ENCODE peak calls at places on chromosomes 3 and 15, in six cellular contexts. A, M, G, X, D and U are unnamed samples.

GRCh38 chr3:163490119-163490518 is 1588.2 kb downstream of the SI start:
- DNase-seq in G (peak), A (peak), M (peak), X (no peak), D (no peak), U (no peak)

GRCh38 chr3:56811545-56812202 is 9.9 kb upstream of the ARHGEF3 start:
- DNase-seq in G (no peak), A (no peak), X (no peak), D (no peak), M (no peak), U (no peak)

GRCh38 chr3:88824646-88825303 is 282.6 kb upstream of the EPHA3 start:
- DNase-seq in X (no peak), M (no peak), G (no peak), D (no peak), A (no peak), U (no peak)

GRCh38 chr3:43691120-43692002 is 623 bp downstream of the ABHD5 start:
- DNase-seq in D (peak), A (no peak), M (peak), X (peak), G (peak), U (peak)

GRCh38 chr3:38582941-38583645 is 66.4 kb downstream of the SCN5A start:
- DNase-seq in D (no peak), A (no peak), M (no peak), X (no peak), G (no peak), U (no peak)

GRCh38 chr3:62475940-62476339 is 102.6 kb upstream of the FEZF2 start:
- DNase-seq in A (no peak), X (no peak), G (no peak), D (no peak), M (no peak), U (no peak)

GRCh38 chr15:75036269-75036668 is 12.9 kb downstream of the PPCDC start:
- DNase-seq in M (no peak), G (no peak), X (no peak), D (no peak), A (peak), U (no peak)

GRCh38 chr3:8637348-8637747 is 7.2 kb downstream of the SSUH2 start:
- DNase-seq in A (no peak), D (no peak), M (no peak), X (no peak), G (no peak), U (no peak)

GRCh38 chr3:172315401-172316091 is 132.7 kb downstream of the GHSR start:
- DNase-seq in X (no peak), D (peak), M (no peak), A (peak), G (peak), U (peak)

GRCh38 chr15:77909131-77909940 is 168.2 kb downstream of the TBC1D2B start:
- DNase-seq in D (no peak), A (no peak), X (no peak), M (no peak), G (no peak), U (no peak)

GRCh38 chr15:86555939-86556725 is 476.5 kb downstream of the AGBL1 start:
- DNase-seq in A (no peak), G (no peak), X (no peak), M (no peak), D (no peak), U (no peak)

GRCh38 chr3:113231827-113232253 is 20.5 kb downstream of the BOC start:
- DNase-seq in A (peak), G (peak), D (no peak), M (no peak), X (no peak), U (no peak)

GRCh38 chr15:74365619-74366445 is 1.6 kb downstream of the CYP11A1 start:
- DNase-seq in M (no peak), D (peak), A (no peak), G (peak), X (peak), U (no peak)

GRCh38 chr3:61526307-61526706 is 35.1 kb upstream of the PTPRG start:
- DNase-seq in A (no peak), M (no peak), X (no peak), G (no peak), D (no peak), U (no peak)

GRCh38 chr15:27797765-27798164 is 301.4 kb downstream of the OCA2 start:
- DNase-seq in G (no peak), M (no peak), D (no peak), A (no peak), X (no peak), U (no peak)

GRCh38 chr3:99023590-99024192 is 122.2 kb upstream of the DCBLD2 start:
- DNase-seq in G (no peak), A (no peak), M (peak), D (no peak), X (no peak), U (no peak)

GRCh38 chr3:32990116-32990515 is 38.7 kb downstream of the CCR4 start:
- DNase-seq in A (no peak), X (no peak), M (no peak), G (no peak), D (no peak), U (no peak)

GRCh38 chr3:28467414-28467813 is 118.8 kb upstream of the AZI2 start:
- DNase-seq in D (no peak), M (no peak), A (no peak), X (no peak), G (no peak), U (no peak)

GRCh38 chr15:47374222-47374621 is 343.1 kb upstream of the SEMA6D start:
- DNase-seq in A (no peak), D (no peak), M (no peak), X (no peak), G (no peak), U (no peak)

GRCh38 chr3:153396581-153396980 is 234.6 kb downstream of the RAP2B start:
- DNase-seq in G (no peak), X (no peak), M (no peak), A (no peak), D (no peak), U (no peak)

GRCh38 chr15:80404057-80404718 is at the start of gene ARNT2:
- DNase-seq in D (peak), X (peak), G (peak), M (no peak), A (no peak), U (no peak)